ENCODE peak calls at places on chromosomes 12 and 14, in eight cellular contexts. D, G, Q, W, J, L, Z and U are unnamed samples.

GRCh38 chr14:95385701-95386100 is 66.0 kb upstream of the CLMN start:
- DNase-seq in L (no peak), Q (no peak), D (no peak), G (no peak), Z (no peak), J (no peak), W (no peak), U (no peak)

GRCh38 chr12:617304-617915 is 45.8 kb downstream of the NINJ2 start:
- DNase-seq in W (no peak), J (peak), G (no peak), L (no peak), D (peak), Z (peak), Q (no peak), U (no peak)

GRCh38 chr12:117968826-117969659 is at the start of gene KSR2:
- DNase-seq in J (peak), Q (peak), L (peak), W (peak), D (peak), Z (peak), G (peak), U (peak)

GRCh38 chr12:1995205-1995896 is 8.9 kb downstream of the DCP1B start:
- DNase-seq in W (no peak), Q (no peak), L (peak), J (no peak), G (no peak), Z (no peak), D (no peak), U (no peak)

GRCh38 chr12:104460041-104460757 is 3.5 kb downstream of the CHST11 start:
- DNase-seq in W (no peak), J (no peak), L (peak), Q (no peak), D (no peak), G (no peak), Z (no peak), U (no peak)

GRCh38 chr14:91286530-91286937 is 42.0 kb upstream of the GPR68 start:
- DNase-seq in L (peak), D (peak), Z (peak), W (peak), J (peak), Q (peak), G (peak), U (peak)

GRCh38 chr12:52976574-52977071 is 27.7 kb downstream of the KRT18 start:
- DNase-seq in Z (no peak), D (no peak), W (no peak), J (peak), L (no peak), Q (no peak), G (peak), U (no peak)

GRCh38 chr12:111408116-111408440 is 2.4 kb downstream of the SH2B3 start:
- DNase-seq in Q (no peak), L (no peak), G (no peak), W (no peak), Z (no peak), J (no peak), D (no peak), U (no peak)

GRCh38 chr14:33602396-33602795 is 348.5 kb downstream of the EGLN3 start:
- DNase-seq in J (no peak), Z (no peak), G (no peak), L (no peak), W (no peak), Q (no peak), D (no peak), U (no peak)

GRCh38 chr12:107593713-107594381 is 91.8 kb upstream of the PWP1 start:
- DNase-seq in G (no peak), J (no peak), L (peak), W (no peak), D (no peak), Z (no peak), Q (no peak), U (no peak)

GRCh38 chr12:109463776-109464175 is 13.3 kb downstream of the KCTD10 start:
- DNase-seq in Q (no peak), L (no peak), Z (no peak), J (peak), W (no peak), G (no peak), D (no peak), U (no peak)

GRCh38 chr12:12511021-12511783 is 51.5 kb downstream of the DUSP16 start:
- DNase-seq in J (no peak), Z (no peak), D (no peak), Q (no peak), W (no peak), L (no peak), G (no peak), U (no peak)

GRCh38 chr12:108214486-108214885 is 85.4 kb downstream of the WSCD2 start:
- DNase-seq in J (peak), L (peak), Z (peak), W (no peak), Q (peak), D (no peak), G (peak), U (no peak)

GRCh38 chr12:61490732-61491498 is 769.3 kb upstream of the USP15 start:
- DNase-seq in G (no peak), W (no peak), J (no peak), L (no peak), D (no peak), Q (no peak), Z (no peak), U (no peak)

GRCh38 chr14:22515961-22516360 is 73.1 kb downstream of the DAD1 start:
- DNase-seq in W (no peak), Q (no peak), J (no peak), L (no peak), G (no peak), D (no peak), Z (no peak), U (no peak)

GRCh38 chr14:76958975-76959710 is 69.4 kb downstream of the IRF2BPL start:
- DNase-seq in G (peak), D (no peak), W (no peak), Q (no peak), J (no peak), Z (peak), L (peak), U (no peak)

GRCh38 chr12:124836759-124837158 is 26.9 kb downstream of the SCARB1 start:
- DNase-seq in Z (no peak), W (no peak), Q (no peak), D (no peak), J (no peak), L (no peak), G (no peak), U (no peak)

GRCh38 chr14:92596328-92596943 is 82.9 kb downstream of the RIN3 start:
- DNase-seq in J (no peak), W (no peak), G (no peak), L (no peak), D (no peak), Z (no peak), Q (no peak), U (no peak)

GRCh38 chr12:88572785-88573565 is 7.3 kb downstream of the KITLG start:
- DNase-seq in D (no peak), Z (no peak), L (no peak), G (no peak), J (no peak), Q (no peak), W (no peak), U (no peak)

GRCh38 chr12:23611320-23611719 is 338.1 kb downstream of the SOX5 start:
- DNase-seq in Q (no peak), Z (no peak), L (no peak), W (no peak), J (peak), D (no peak), G (peak), U (no peak)

GRCh38 chr12:107163413-107163812 is 70.1 kb upstream of the CRY1 start:
- DNase-seq in G (no peak), J (no peak), D (no peak), L (no peak), Z (no peak), W (no peak), Q (no peak), U (no peak)

GRCh38 chr12:114769634-114770033 is 85.7 kb upstream of the TBX3 start:
- DNase-seq in L (no peak), D (no peak), W (no peak), Z (no peak), G (no peak), J (no peak), Q (no peak), U (no peak)

GRCh38 chr12:68882251-68882964 is 50.6 kb downstream of the CPM start:
- DNase-seq in L (no peak), Q (no peak), W (no peak), D (no peak), G (no peak), J (no peak), Z (no peak), U (no peak)

GRCh38 chr14:56730468-56731145 is 79.7 kb downstream of the OTX2 start:
- DNase-seq in Q (no peak), D (no peak), L (no peak), W (no peak), G (no peak), J (no peak), Z (peak), U (no peak)

GRCh38 chr14:73785336-73785833 is 66.2 kb upstream of the PTGR2 start:
- DNase-seq in Q (peak), J (peak), L (peak), G (peak), Z (peak), D (no peak), W (no peak), U (no peak)

GRCh38 chr12:9813821-9814798 is 13.2 kb upstream of the KLRF1 start:
- DNase-seq in Z (peak), D (peak), L (peak), G (peak), J (peak), Q (peak), W (peak), U (peak)

GRCh38 chr12:55829967-55830600 is 697 bp upstream of the DNAJC14 start:
- DNase-seq in J (no peak), Q (peak), G (no peak), W (peak), L (peak), Z (peak), D (peak), U (peak)

GRCh38 chr12:106271575-106272505 is 24.0 kb upstream of the CKAP4 start:
- DNase-seq in J (no peak), W (no peak), G (no peak), Z (no peak), Q (no peak), D (no peak), L (no peak), U (no peak)

GRCh38 chr12:12736759-12737676 is 19.9 kb downstream of the CDKN1B start:
- DNase-seq in J (peak), L (peak), W (peak), Q (peak), D (no peak), G (peak), Z (peak), U (peak)

GRCh38 chr14:77372304-77372841 is 4.5 kb downstream of the TMED8 start:
- DNase-seq in D (no peak), G (peak), W (peak), Z (no peak), J (peak), Q (no peak), L (peak), U (no peak)

GRCh38 chr14:89853976-89854693 is 100.4 kb downstream of the EFCAB11 start:
- DNase-seq in W (no peak), D (no peak), L (no peak), G (peak), Z (no peak), J (peak), Q (no peak), U (no peak)

GRCh38 chr12:23564454-23564853 is 385.0 kb downstream of the SOX5 start:
- DNase-seq in G (no peak), Q (no peak), Z (no peak), L (no peak), J (no peak), D (no peak), W (no peak), U (no peak)

GRCh38 chr12:110340706-110341105 is 59.7 kb downstream of the ATP2A2 start:
- DNase-seq in D (no peak), G (no peak), Z (no peak), J (no peak), W (no peak), Q (no peak), L (no peak), U (no peak)

GRCh38 chr14:64879635-64880381 is at the start of gene SPTB:
- DNase-seq in Z (peak), Q (peak), J (no peak), D (peak), G (no peak), W (peak), L (peak), U (peak)

GRCh38 chr12:3921526-3921925 is 48.3 kb upstream of the PARP11 start:
- DNase-seq in D (no peak), W (no peak), G (no peak), J (no peak), L (no peak), Q (no peak), Z (no peak), U (no peak)

GRCh38 chr12:28172434-28173030 is 17.7 kb upstream of the CCDC91 start:
- DNase-seq in L (peak), Q (no peak), G (peak), J (peak), W (no peak), Z (peak), D (no peak), U (no peak)

GRCh38 chr12:124700810-124701594 is 133.6 kb upstream of the NCOR2 start:
- DNase-seq in J (peak), D (no peak), G (peak), L (no peak), Z (peak), Q (no peak), W (no peak), U (no peak)

GRCh38 chr12:90216815-90217214 is 508.2 kb upstream of the ATP2B1 start:
- DNase-seq in L (peak), Z (no peak), D (no peak), G (peak), W (no peak), Q (no peak), J (peak), U (no peak)

GRCh38 chr12:29725587-29726320 is 58.0 kb downstream of the TMTC1 start:
- DNase-seq in Q (no peak), G (peak), J (peak), Z (peak), L (peak), W (no peak), D (no peak), U (no peak)

GRCh38 chr14:24141030-24141880 is at the start of gene EMC9:
- DNase-seq in L (peak), D (peak), W (peak), G (peak), Q (peak), Z (peak), J (peak), U (peak)
- TF ChIP-seq CTCF in L (peak), D (peak), W (peak), G (peak), Q (no peak), Z (peak), J (peak), U (no peak)

GRCh38 chr12:75710361-75711069 is 199.1 kb upstream of the KRR1 start:
- DNase-seq in D (no peak), Z (no peak), Q (no peak), G (no peak), J (no peak), L (no peak), W (no peak), U (no peak)

GRCh38 chr12:75711276-75711675 is 199.9 kb upstream of the KRR1 start:
- DNase-seq in G (no peak), Z (no peak), D (no peak), L (no peak), W (no peak), J (no peak), Q (no peak), U (no peak)

GRCh38 chr12:75714462-75715322 is 203.3 kb upstream of the KRR1 start:
- DNase-seq in L (no peak), Q (no peak), J (no peak), W (no peak), D (no peak), G (peak), Z (no peak), U (no peak)

GRCh38 chr12:75713434-75713833 is 202.0 kb upstream of the KRR1 start:
- DNase-seq in J (no peak), L (no peak), Z (no peak), D (no peak), W (no peak), Q (no peak), G (no peak), U (no peak)

DNA sequence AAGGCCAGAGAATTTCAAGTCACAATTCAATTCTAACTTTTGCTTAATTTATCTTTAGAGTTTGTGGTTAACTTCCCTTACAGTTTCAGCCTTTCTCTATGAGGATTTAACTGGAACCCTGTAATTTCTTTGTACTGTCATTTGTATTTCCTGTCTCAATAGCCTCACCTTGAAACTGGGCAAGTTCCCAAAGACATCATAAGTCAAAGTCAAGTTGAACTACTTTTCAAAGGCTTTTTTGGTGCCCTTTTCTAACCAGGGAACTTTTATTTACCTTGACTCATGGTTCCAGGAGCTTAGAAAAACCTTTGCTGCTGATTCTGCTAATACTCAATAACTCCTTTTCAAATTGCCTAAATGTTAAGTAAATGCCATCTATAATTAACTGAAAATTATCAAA is 200.8 kb upstream of the KRR1 start:
- DNase-seq in L (no peak), G (no peak), Z (no peak), Q (no peak), D (no peak), W (no peak), J (no peak), U (no peak)
- TF ChIP-seq CTCF in L (no peak), G (no peak), Z (no peak), Q (no peak), D (no peak), W (no peak), J (no peak), U (no peak)

DNA sequence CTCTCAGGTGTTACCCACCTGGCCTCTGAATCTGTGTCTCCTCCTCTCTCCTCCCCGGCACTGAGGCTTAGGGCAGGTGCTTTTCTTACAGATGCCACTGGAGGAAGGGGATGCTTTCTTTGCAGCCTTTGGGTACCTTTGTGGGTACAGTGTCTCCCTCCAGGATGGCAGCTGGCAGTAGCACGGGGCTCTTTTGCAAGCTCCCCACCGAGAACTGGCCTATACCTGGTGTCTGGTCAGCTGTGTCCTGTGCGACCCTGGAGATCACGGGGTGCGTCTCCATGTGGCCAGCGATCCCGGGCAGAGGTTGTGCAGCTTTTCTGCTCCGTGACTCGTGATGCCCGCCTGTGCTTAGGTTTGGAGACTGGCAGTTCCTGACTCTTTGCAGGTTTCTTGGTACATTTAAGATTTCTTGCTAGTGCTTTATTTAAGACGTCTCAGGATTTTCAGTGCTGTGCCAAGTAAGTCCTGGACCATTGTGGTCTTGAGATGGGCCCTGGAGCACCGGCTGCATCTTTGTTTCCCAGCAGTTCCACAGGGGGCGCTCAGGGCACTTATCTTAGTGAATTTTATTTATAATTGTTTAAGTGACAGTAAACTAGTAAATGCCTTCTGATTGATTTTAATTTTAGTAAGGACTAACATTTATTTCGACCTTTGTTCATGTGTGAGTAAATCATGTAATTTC is 68.9 kb downstream of the DDX51 start:
- DNase-seq in Q (no peak), G (no peak), W (no peak), J (no peak), L (no peak), Z (no peak), D (no peak), U (no peak)
- TF ChIP-seq CTCF in Q (no peak), G (peak), W (peak), J (peak), L (peak), Z (peak), D (no peak), U (no peak)

GRCh38 chr14:53325176-53325806 is 172.2 kb upstream of the DDHD1 start:
- DNase-seq in Z (no peak), D (no peak), L (peak), G (peak), J (peak), Q (no peak), W (no peak), U (no peak)
- TF ChIP-seq CTCF in Z (peak), D (peak), L (peak), G (peak), J (peak), Q (no peak), W (no peak), U (no peak)

GRCh38 chr12:120119395-120119973 is 2.9 kb upstream of the RAB35 start:
- DNase-seq in D (no peak), W (no peak), J (no peak), G (peak), Q (no peak), Z (no peak), L (peak), U (no peak)
- TF ChIP-seq CTCF in D (no peak), W (no peak), J (no peak), G (no peak), Q (no peak), Z (no peak), L (no peak), U (no peak)